ENCODE peak calls at places on chromosome 14, in five cellular contexts. M is GM23248, W is heart left ventricle, G is esophagus squamous epithelium, E is adrenal gland. O is an unnamed sample.

GRCh38 chr14:50997712-50998111 is 53.4 kb upstream of the PYGL start:
- DNase-seq in M (no peak), W (no peak), G (no peak), E (no peak), O (no peak)

GRCh38 chr14:92408186-92408585 is 85.2 kb downstream of the SLC24A4 start:
- DNase-seq in M (peak; percentile 60), W (no peak), G (no peak), E (no peak), O (no peak)

GRCh38 chr14:25150934-25151790 is 101.2 kb upstream of the STXBP6 start:
- DNase-seq in M (peak; percentile 84), W (no peak), G (no peak), E (no peak), O (no peak)

GRCh38 chr14:34003052-34003668 is 52.3 kb upstream of the EGLN3 start:
- DNase-seq in M (peak; percentile 5), W (no peak), G (no peak), E (no peak), O (no peak)

GRCh38 chr14:56808314-56809201 is 1.7 kb downstream of the OTX2 start:
- DNase-seq in M (no peak), W (no peak), G (no peak), E (no peak), O (no peak)

GRCh38 chr14:54547583-54547982 is 19.3 kb upstream of the SAMD4A start:
- DNase-seq in M (no peak), W (no peak), G (no peak), E (no peak), O (no peak)

GRCh38 chr14:100440758-100441203 is 117.6 kb downstream of the SLC25A47 start:
- DNase-seq in M (peak; percentile 13), W (no peak), G (no peak), E (no peak), O (no peak)

GRCh38 chr14:87097021-87097420 is 896.0 kb downstream of the GALC start:
- DNase-seq in M (peak; percentile 6), W (no peak), G (no peak), E (no peak), O (no peak)

GRCh38 chr14:89014570-89014847 is 190.1 kb downstream of the TTC8 start:
- DNase-seq in M (no peak), W (no peak), G (no peak), E (no peak), O (no peak)

GRCh38 chr14:104282332-104283196 is 144.2 kb downstream of the KIF26A start:
- DNase-seq in M (no peak), W (peak; percentile 19), G (no peak), E (peak; percentile 23), O (peak; percentile 19)

GRCh38 chr14:90091393-90091792 is 29.6 kb downstream of the KCNK13 start:
- DNase-seq in M (peak; percentile 3), W (no peak), G (no peak), E (no peak), O (no peak)

GRCh38 chr14:55749201-55749812 is 169.3 kb downstream of the KTN1 start:
- DNase-seq in M (peak; percentile 35), W (no peak), G (no peak), E (no peak), O (no peak)

GRCh38 chr14:73935666-73936065 is 14.2 kb downstream of the FAM161B start:
- DNase-seq in M (peak; percentile 46), W (no peak), G (no peak), E (no peak), O (no peak)

GRCh38 chr14:73942180-73942579 is 7.7 kb downstream of the FAM161B start:
- DNase-seq in M (no peak), W (no peak), G (no peak), E (no peak), O (no peak)

DNA sequence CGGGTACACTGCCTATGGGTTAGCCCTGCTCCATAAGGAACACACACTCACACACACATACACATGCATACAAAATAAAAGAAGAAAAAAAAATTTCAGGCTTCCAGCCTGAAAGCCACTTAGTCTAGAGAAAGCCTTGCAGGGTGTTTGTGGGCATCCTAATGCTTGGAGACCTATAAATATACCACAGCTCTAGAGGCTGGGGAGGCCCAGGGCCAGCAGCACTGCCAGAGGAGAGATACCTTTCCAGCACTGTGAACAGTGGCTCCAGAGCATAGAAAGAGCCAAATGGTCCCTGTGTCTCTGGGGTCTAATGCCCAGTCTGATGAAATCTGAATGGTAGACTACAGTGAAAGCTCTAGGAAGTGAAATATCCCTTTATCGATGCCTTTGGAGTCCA is 12.9 kb downstream of the FAM161B start:
- DNase-seq in M (no peak), W (no peak), G (no peak), E (no peak), O (no peak)
- H3K36me3 ChIP-seq in M (peaks cover 35% of the 10 kb centered on the region), W (peaks cover 98% of the 10 kb centered on the region), G (peaks cover 73% of the 10 kb centered on the region), E (no peaks in the 10 kb centered on the region), O (peaks cover 11% of the 10 kb centered on the region)

DNA sequence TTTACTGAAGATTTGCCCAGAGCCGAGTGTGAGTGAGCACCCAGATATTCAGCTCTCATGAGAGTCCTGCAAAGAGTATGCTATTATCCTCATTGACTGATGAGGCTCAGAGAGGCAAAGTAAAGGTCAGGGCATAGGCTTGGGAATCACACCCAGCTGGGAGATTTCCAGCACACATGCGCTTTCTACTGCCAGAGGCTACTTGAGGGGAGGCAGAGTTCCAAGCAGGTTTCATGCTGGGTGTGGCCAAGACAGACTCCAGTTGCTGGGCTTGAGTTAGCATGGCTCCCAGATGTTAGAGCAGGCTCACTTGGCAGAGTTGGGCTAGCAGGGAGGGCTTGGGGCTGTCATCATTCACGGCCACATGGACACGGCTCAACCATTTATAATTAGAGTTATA is 14.4 kb upstream of the FAM181A start:
- DNase-seq in M (peak; percentile 7), W (no peak), G (no peak), E (no peak), O (no peak)
- H3K4me1 ChIP-seq in M (no peaks in the 10 kb centered on the region), W (no peaks in the 10 kb centered on the region), G (peaks cover 6% of the 10 kb centered on the region), E (no peaks in the 10 kb centered on the region), O (no peaks in the 10 kb centered on the region)

DNA sequence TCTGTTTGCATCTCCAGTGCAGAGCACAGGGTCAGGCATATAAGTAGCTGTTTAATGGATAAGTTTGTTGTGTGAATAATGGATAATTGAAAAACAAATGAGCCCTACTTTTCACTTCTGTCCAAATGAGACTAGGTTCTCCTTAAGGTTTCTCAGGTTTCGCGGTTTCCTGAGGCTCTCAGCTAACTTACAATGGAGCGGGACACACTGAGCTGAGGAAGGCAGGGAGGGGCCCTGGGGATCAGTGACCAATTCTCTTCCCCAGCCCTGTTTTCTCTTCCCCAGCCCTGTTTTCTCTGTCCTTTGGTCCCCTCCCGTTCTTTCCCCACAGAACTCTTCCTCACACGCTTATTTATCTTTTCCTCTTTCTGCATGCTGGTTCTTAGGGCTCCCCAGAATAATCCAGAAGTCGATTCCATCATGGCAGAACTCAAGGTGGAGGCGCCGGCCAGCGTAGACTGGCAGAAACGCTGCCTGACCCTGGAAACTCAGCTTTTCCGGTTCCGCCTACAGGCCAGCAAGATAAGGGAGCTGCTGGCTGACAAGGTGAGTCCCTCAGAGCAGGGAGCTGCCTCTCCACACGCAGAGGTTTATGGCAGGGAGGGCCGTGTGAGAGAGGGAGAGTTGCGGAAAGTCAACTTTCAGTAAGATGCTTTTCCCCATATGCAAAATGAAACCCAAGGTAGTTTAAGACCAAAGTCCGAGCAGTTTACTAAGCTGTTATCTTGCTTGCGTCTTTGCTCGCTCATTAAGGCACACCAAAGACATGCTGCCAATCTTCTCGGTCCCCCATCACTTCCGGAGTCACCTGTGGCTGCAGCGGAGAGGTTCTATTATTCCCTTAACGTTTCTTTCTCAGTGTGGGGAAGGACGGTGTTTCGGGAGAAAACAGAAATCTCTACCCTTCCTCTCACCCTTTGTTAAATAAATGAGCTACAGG is 8.6 kb downstream of the PLEKHH1 start:
- DNase-seq in M (no peak), W (no peak), G (no peak), E (peak; percentile 64), O (no peak)
- H3K36me3 ChIP-seq in M (no peaks in the 10 kb centered on the region), W (no peaks in the 10 kb centered on the region), G (peaks cover 8% of the 10 kb centered on the region), E (no peaks in the 10 kb centered on the region), O (no peaks in the 10 kb centered on the region)

DNA sequence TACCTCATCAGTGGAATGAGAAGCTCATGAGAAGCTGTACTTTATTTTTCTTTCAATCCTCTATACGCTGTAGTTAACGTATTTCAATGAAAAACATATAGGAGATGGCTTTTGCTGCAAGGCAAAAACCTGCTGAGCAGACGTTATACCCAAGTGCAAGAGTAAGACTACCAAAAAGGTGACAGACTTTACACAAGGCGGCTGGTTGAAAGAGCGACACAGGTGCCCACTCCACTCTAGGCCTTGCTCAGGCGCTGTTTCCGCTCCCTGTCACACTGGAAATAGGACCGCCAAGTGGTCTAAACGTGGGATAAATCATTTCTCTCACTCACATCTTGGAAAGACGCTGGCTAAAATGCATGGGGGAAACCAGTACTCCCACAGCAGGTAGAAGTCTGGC is 54.5 kb downstream of the PPP2R5C start:
- DNase-seq in M (no peak), W (no peak), G (no peak), E (no peak), O (no peak)
- H3K4me1 ChIP-seq in M (peaks cover 22% of the 10 kb centered on the region), W (peaks cover 39% of the 10 kb centered on the region), G (peaks cover 79% of the 10 kb centered on the region), E (peaks cover 43% of the 10 kb centered on the region), O (peaks cover 44% of the 10 kb centered on the region)

GRCh38 chr14:36294543-36294942 is 25.9 kb downstream of the MBIP start:
- DNase-seq in M (no peak), W (no peak), G (no peak), E (no peak), O (no peak)

GRCh38 chr14:36301159-36301558 is 19.3 kb downstream of the MBIP start:
- DNase-seq in M (peak; percentile 12), W (no peak), G (no peak), E (peak; percentile 31), O (no peak)

GRCh38 chr14:36302823-36303222 is 17.6 kb downstream of the MBIP start:
- DNase-seq in M (no peak), W (peak; percentile 18), G (no peak), E (no peak), O (no peak)

GRCh38 chr14:36295642-36296627 is 24.5 kb downstream of the MBIP start:
- DNase-seq in M (no peak), W (no peak), G (no peak), E (no peak), O (no peak)

GRCh38 chr14:36300337-36300736 is 20.1 kb downstream of the MBIP start:
- DNase-seq in M (peak; percentile 47), W (no peak), G (no peak), E (no peak), O (no peak)
- H3K36me3 ChIP-seq in M (peaks cover 48% of the 10 kb centered on the region), W (peaks cover 89% of the 10 kb centered on the region), G (peaks cover 94% of the 10 kb centered on the region), E (no peaks in the 10 kb centered on the region), O (peaks cover 15% of the 10 kb centered on the region)

DNA sequence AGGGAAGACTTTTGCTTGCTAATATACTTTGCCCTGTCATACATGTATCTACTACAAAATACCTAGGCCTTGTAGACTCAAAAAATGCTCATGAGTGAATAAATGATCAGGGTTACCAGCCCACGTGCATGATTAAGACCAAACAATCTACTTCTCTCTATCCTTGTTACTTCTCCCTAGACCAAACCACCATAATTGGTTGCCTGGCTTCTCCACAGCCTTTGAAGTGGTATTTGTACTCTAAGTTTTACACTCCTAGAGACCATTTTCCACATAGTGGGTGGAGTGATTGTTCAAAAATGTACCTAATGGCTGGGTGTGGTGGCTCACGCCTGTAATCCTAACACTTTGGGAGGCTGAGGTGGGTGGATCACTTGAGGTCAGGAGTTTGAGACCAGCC is 14.1 kb upstream of the RPS6KL1 start:
- DNase-seq in M (no peak), W (no peak), G (no peak), E (no peak), O (no peak)
- H3K4me1 ChIP-seq in M (peaks cover 30% of the 10 kb centered on the region), W (peaks cover 54% of the 10 kb centered on the region), G (peaks cover 54% of the 10 kb centered on the region), E (peaks cover 20% of the 10 kb centered on the region), O (peaks cover 66% of the 10 kb centered on the region)